ENCODE peak calls at places on chromosomes 1 and 21, in four cellular contexts. S is fibroblast of pulmonary artery, X is HAP-1, O is right atrium auricular region. A is an unnamed sample.

GRCh38 chr21:39050839-39051560 is 132.3 kb downstream of the PSMG1 start:
- DNase-seq in O (no peak), S (no peak), X (no peak), A (peak)

GRCh38 chr1:180521474-180522203 is 19.3 kb upstream of the ACBD6 start:
- DNase-seq in O (no peak), S (peak), X (no peak), A (peak)

GRCh38 chr1:181219938-181220337 is 131.4 kb downstream of the IER5 start:
- DNase-seq in O (peak), S (no peak), X (no peak), A (no peak)

GRCh38 chr1:45583264-45583665 is 576 bp upstream of the NASP start:
- DNase-seq in S (peak), X (peak), O (peak), A (peak)

GRCh38 chr1:192225713-192226112 is 67.5 kb downstream of the RGS18 start:
- DNase-seq in S (peak), X (no peak), O (no peak), A (peak)

GRCh38 chr21:29164330-29164942 is 34.0 kb downstream of the MAP3K7CL start:
- DNase-seq in O (no peak), X (no peak), S (peak), A (peak)

GRCh38 chr1:235050911-235051360 is 77.7 kb downstream of the TOMM20 start:
- DNase-seq in O (peak), X (peak), S (peak), A (peak)

GRCh38 chr1:202664083-202664482 is 46.2 kb downstream of the SYT2 start:
- DNase-seq in X (no peak), S (peak), O (no peak), A (no peak)

GRCh38 chr1:111222308-111223125 is 5.0 kb upstream of the CHI3L2 start:
- DNase-seq in O (peak), X (peak), S (peak), A (peak)
- H3K4me3 ChIP-seq in O (no peak), X (no peak), S (no peak), A (no peak)

GRCh38 chr1:9320520-9321479 is 28.1 kb downstream of the SPSB1 start:
- DNase-seq in S (no peak), X (no peak), O (no peak), A (no peak)

GRCh38 chr1:9321986-9322715 is 29.5 kb downstream of the SPSB1 start:
- DNase-seq in S (no peak), X (no peak), O (no peak), A (no peak)

GRCh38 chr1:9322845-9323244 is 30.2 kb downstream of the SPSB1 start:
- DNase-seq in X (no peak), S (no peak), O (no peak), A (no peak)

GRCh38 chr1:9319789-9320519 is 27.3 kb downstream of the SPSB1 start:
- DNase-seq in O (no peak), X (no peak), S (no peak), A (no peak)

DNA sequence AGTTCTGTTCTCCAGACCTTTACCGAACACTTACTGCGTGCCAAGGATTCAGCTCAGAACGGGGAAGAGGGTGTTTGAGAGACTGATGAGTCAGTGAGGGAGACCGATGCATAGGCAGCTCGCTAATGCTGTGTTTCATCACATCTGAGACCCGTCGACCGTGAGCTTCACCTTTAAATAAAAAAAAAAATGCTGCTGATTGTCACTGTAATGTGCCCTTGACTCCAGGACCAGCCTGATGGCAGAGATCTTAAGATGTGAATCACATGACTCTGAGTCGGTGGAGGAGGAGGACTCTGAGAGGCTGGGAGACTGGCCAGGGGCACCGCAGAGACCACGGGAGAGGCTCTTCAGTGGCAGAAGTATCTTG is 28.8 kb downstream of the SPSB1 start:
- DNase-seq in S (peak), O (no peak), X (no peak), A (peak)
- H3K4me3 ChIP-seq in S (no peak), O (no peak), X (no peak), A (no peak)

GRCh38 chr1:156494309-156494895 is 6.2 kb downstream of the MEF2D start:
- DNase-seq in S (no peak), X (no peak), O (no peak), A (no peak)
- H3K4me3 ChIP-seq in S (no peak), X (no peak), O (no peak), A (no peak)

DNA sequence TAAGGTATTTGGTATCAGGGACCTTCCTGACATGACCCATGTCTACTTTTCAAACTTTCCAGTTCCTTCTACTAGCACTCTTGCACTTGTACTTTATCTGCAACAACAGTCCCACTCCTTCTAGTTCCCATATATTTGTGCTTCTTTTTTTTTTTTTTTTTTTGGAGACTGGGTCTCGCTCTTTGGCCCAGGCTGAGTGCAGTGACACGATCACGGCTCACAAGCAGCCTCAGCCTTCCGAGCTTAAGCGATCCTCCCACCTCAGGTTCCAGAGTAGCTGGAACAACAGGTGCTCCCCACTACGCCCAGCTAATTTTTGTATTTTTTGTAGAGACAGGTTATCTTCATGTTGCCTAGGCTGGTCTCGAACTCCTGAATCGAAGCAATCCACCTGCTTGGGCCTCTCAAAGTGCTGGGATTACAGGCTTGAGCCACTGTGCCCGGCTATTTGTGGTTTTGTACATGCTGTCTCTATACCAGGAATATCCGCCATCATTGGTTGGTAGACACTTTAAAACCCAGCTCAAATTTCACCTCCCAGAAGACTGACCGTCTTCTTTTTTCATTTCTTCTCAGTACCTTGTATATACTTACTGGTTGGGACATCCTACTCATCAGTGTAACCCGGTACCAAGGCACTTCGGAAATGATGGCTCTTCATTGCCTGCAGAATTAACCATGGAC is 1.1 kb downstream of the ZMYM1 start:
- DNase-seq in S (no peak), O (no peak), X (no peak), A (no peak)
- H3K4me3 ChIP-seq in S (peak), O (peak), X (peak), A (peak)

GRCh38 chr1:55507578-55507931 is 292.4 kb upstream of the USP24 start:
- DNase-seq in X (no peak), O (no peak), S (no peak), A (no peak)
- H3K4me3 ChIP-seq in X (no peak), O (no peak), S (no peak), A (no peak)

GRCh38 chr1:1004420-1004779 is 4.5 kb upstream of the HES4 start:
- DNase-seq in O (no peak), S (no peak), X (no peak), A (no peak)

GRCh38 chr1:1005774-1006304 is 5.9 kb upstream of the HES4 start:
- DNase-seq in X (no peak), O (no peak), S (no peak), A (no peak)

GRCh38 chr1:1004780-1005697 is 5.1 kb upstream of the HES4 start:
- DNase-seq in O (no peak), S (peak), X (no peak), A (peak)

GRCh38 chr1:1003618-1004419 is 3.9 kb upstream of the HES4 start:
- DNase-seq in X (peak), S (no peak), O (no peak), A (no peak)

GRCh38 chr1:1006305-1007159 is 6.6 kb upstream of the HES4 start:
- DNase-seq in O (no peak), X (no peak), S (no peak), A (no peak)
- H3K4me3 ChIP-seq in O (no peak), X (no peak), S (no peak), A (no peak)

GRCh38 chr21:43938751-43939442 is 73.2 kb upstream of the TRAPPC10 start:
- DNase-seq in S (peak), X (peak), O (peak), A (peak)
- H3K4me3 ChIP-seq in S (peak), X (peak), O (peak), A (peak)